ENCODE peak calls at places on chromosomes 6 and 20, in five cellular contexts. One of them, this sample, is unnamed.
A peak's percentile ranks its signal among the peaks of the same experiment; 100 is the strongest.

GRCh38 chr6:1227935-1228753 is 83.8 kb upstream of the FOXQ1 start:
- DNase-seq in HepG2: peak; percentile 99
- DNase-seq in A549: no peak
- DNase-seq in GM12878: no peak
- DNase-seq in K562: no peak
- DNase-seq in this sample: no peak

GRCh38 chr6:139443226-139444112 is 69.0 kb upstream of the CITED2 start:
- DNase-seq in K562: no peak
- DNase-seq in GM12878: no peak
- DNase-seq in HepG2: no peak
- DNase-seq in A549: no peak
- DNase-seq in this sample: no peak

GRCh38 chr20:31987744-31988143 is 19.8 kb downstream of the XKR7 start:
- DNase-seq in GM12878: no peak
- DNase-seq in K562: no peak
- DNase-seq in HepG2: peak; percentile 45
- DNase-seq in A549: peak; percentile 36
- DNase-seq in this sample: no peak

GRCh38 chr20:59830107-59831023 is 103.1 kb downstream of the SYCP2 start:
- DNase-seq in HepG2: no peak
- DNase-seq in GM12878: no peak
- DNase-seq in K562: no peak
- DNase-seq in A549: no peak
- DNase-seq in this sample: no peak

GRCh38 chr20:63381781-63382431 is 20.8 kb upstream of the CHRNA4 start:
- DNase-seq in A549: peak; percentile 59
- DNase-seq in GM12878: no peak
- DNase-seq in HepG2: no peak
- DNase-seq in K562: peak; percentile 77
- DNase-seq in this sample: peak; percentile 79

GRCh38 chr20:56391596-56392281 is at the start of gene AURKA:
- DNase-seq in HepG2: peak; percentile 24
- DNase-seq in K562: no peak
- DNase-seq in A549: no peak
- DNase-seq in GM12878: no peak
- DNase-seq in this sample: no peak

GRCh38 chr6:30612687-30613248 is 4.3 kb downstream of the PPP1R10 start:
- DNase-seq in GM12878: no peak
- DNase-seq in A549: no peak
- DNase-seq in K562: no peak
- DNase-seq in HepG2: no peak
- DNase-seq in this sample: no peak

GRCh38 chr20:11271319-11271718 is 597.5 kb upstream of the JAG1 start:
- DNase-seq in K562: no peak
- DNase-seq in HepG2: peak; percentile 30
- DNase-seq in GM12878: no peak
- DNase-seq in A549: peak; percentile 44
- DNase-seq in this sample: peak; percentile 76

GRCh38 chr6:147709396-147710272 is 201.1 kb downstream of the SAMD5 start:
- DNase-seq in A549: no peak
- DNase-seq in K562: peak; percentile 45
- DNase-seq in HepG2: peak; percentile 7
- DNase-seq in GM12878: no peak
- DNase-seq in this sample: no peak

GRCh38 chr6:35496036-35496850 is 636 bp downstream of the TEAD3 start:
- DNase-seq in GM12878: no peak
- DNase-seq in A549: peak; percentile 43
- DNase-seq in K562: peak; percentile 80
- DNase-seq in HepG2: peak; percentile 43
- DNase-seq in this sample: peak; percentile 51

GRCh38 chr6:37759221-37760154 is 60.0 kb upstream of the ZFAND3 start:
- DNase-seq in HepG2: peak; percentile 25
- DNase-seq in A549: no peak
- DNase-seq in K562: no peak
- DNase-seq in GM12878: no peak
- DNase-seq in this sample: no peak

GRCh38 chr6:19838442-19839236 is 1.5 kb downstream of the ID4 start:
- DNase-seq in K562: no peak
- DNase-seq in HepG2: peak; percentile 95
- DNase-seq in A549: peak; percentile 4
- DNase-seq in GM12878: no peak
- DNase-seq in this sample: peak; percentile 73

GRCh38 chr6:125906158-125906998 is 50.2 kb upstream of the HINT3 start:
- DNase-seq in GM12878: no peak
- DNase-seq in HepG2: peak; percentile 58
- DNase-seq in A549: peak; percentile 25
- DNase-seq in K562: peak; percentile 80
- DNase-seq in this sample: peak; percentile 80

GRCh38 chr6:145015739-145016558 is 719.4 kb downstream of the EPM2A start:
- DNase-seq in GM12878: peak; percentile 11
- DNase-seq in HepG2: no peak
- DNase-seq in K562: no peak
- DNase-seq in A549: peak; percentile 33
- DNase-seq in this sample: no peak
- TF ChIP-seq ESRRA in GM12878: no peak
- TF ChIP-seq ESRRA in HepG2: no peak
- TF ChIP-seq ESRRA in K562: no peak
- TF ChIP-seq ESRRA in A549: no peak
- TF ChIP-seq ESRRA in this sample: no peak

DNA sequence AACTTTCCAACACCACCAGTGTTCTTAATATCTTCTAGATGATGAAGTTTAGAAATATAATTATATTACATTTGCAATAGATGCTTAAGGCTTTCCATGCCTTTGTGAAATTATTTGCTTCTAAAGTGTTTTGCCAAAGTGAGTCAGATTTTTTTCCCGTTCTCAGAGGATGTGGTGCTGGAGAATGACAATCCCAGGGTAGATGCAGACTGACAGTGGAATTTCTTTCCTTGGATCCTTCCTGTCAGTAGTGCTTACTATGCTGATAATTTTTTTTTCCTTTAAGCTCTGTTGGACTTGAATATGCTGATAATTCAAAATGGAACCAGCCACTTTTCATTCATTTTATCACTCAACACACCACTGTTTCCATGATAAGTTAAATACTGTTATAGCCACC is 59.9 kb upstream of the SOX4 start:
- DNase-seq in A549: no peak
- DNase-seq in HepG2: no peak
- DNase-seq in GM12878: no peak
- DNase-seq in K562: no peak
- DNase-seq in this sample: no peak
- TF ChIP-seq ESRRA in A549: no peak
- TF ChIP-seq ESRRA in HepG2: no peak
- TF ChIP-seq ESRRA in GM12878: no peak
- TF ChIP-seq ESRRA in K562: no peak
- TF ChIP-seq ESRRA in this sample: no peak

DNA sequence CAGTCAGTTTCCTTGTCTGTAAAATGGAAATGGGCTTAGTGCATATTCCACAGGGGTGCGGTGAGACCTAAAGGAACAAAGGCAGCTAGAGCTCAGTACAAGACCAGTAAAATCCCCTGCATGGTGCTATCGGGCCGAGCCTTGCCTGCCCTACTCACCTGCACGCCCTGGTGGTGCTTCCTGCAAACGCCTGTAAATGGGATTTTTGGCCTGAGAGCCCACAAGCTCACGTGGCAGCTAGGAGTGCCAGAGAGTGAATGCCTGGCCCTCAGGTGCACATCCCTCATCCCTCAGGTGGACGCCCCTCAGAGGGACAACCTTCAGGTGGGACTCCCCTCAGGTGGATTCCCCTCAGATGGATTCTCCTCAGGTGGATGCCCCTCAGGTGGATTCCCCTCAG is 48.0 kb upstream of the VSX1 start:
- DNase-seq in A549: no peak
- DNase-seq in HepG2: no peak
- DNase-seq in GM12878: no peak
- DNase-seq in K562: no peak
- DNase-seq in this sample: no peak
- TF ChIP-seq ESRRA in A549: no peak
- TF ChIP-seq ESRRA in HepG2: no peak
- TF ChIP-seq ESRRA in GM12878: no peak
- TF ChIP-seq ESRRA in K562: no peak
- TF ChIP-seq ESRRA in this sample: no peak

DNA sequence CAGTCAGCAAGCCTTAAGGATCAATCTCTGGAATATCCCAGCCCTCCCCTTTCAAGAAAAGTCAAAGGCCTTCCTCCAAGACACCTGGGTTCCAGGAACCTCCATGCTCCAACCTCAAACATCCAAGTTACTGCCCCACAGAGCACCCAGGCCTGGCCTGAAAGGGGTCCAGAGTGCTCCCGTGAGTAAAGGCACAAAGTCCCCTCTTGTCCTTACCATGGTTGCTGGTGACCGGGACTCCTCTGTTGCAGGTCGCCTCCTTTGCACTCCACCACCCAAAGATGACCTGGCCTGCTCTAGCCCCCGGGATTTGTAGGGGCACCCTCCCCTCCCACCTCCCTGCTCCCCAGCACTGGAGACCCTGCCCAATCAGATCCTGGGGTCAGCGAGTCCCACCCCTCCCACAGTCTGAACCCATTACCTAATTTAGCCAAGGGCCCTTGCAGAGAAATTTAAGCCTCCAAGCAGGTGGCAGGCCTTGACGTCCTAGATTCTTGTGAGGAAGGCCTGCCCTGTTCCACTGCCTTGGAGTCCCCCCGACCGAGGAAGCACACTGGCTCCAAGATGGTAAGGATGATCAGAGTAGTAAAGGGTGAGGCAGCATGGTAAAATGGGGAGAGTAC is at the start of gene TNNC2:
- DNase-seq in A549: no peak
- DNase-seq in HepG2: peak; percentile 48
- DNase-seq in GM12878: no peak
- DNase-seq in K562: no peak
- DNase-seq in this sample: no peak
- TF ChIP-seq ESRRA in A549: no peak
- TF ChIP-seq ESRRA in HepG2: peak; percentile 51
- TF ChIP-seq ESRRA in GM12878: no peak
- TF ChIP-seq ESRRA in K562: no peak
- TF ChIP-seq ESRRA in this sample: no peak

GRCh38 chr6:85464722-85465150 is 14.9 kb downstream of the NT5E start:
- DNase-seq in HepG2: no peak
- DNase-seq in K562: no peak
- DNase-seq in A549: peak; percentile 36
- DNase-seq in GM12878: no peak
- DNase-seq in this sample: no peak
- TF ChIP-seq ESRRA in HepG2: no peak
- TF ChIP-seq ESRRA in K562: no peak
- TF ChIP-seq ESRRA in A549: no peak
- TF ChIP-seq ESRRA in GM12878: no peak
- TF ChIP-seq ESRRA in this sample: no peak

DNA sequence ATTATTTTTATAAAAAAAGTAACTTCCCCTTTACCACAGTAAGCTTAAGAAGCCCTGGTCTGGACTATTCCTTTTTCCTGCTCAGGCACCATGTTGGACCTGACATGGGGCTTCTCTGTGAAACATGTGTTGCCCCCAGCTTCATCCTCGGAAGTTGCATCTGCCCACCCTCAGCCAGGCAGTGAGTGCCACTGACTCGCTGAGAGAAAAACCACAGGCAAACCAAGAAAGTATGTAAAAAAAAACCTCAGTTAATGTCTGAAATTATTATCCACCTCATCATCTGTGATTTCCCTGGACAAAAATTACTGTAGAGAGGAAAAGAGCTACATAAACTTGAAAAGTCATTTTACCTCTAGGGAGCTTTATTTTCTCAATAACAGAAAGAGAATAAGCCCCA is 109.9 kb upstream of the MCHR2 start:
- DNase-seq in HepG2: no peak
- DNase-seq in GM12878: no peak
- DNase-seq in K562: no peak
- DNase-seq in A549: no peak
- DNase-seq in this sample: no peak
- TF ChIP-seq ESRRA in HepG2: no peak
- TF ChIP-seq ESRRA in GM12878: no peak
- TF ChIP-seq ESRRA in K562: no peak
- TF ChIP-seq ESRRA in A549: no peak
- TF ChIP-seq ESRRA in this sample: no peak

GRCh38 chr20:61929561-61929960 is 136.1 kb downstream of the TAF4 start:
- DNase-seq in HepG2: no peak
- DNase-seq in A549: no peak
- DNase-seq in K562: no peak
- DNase-seq in GM12878: no peak
- DNase-seq in this sample: no peak
- TF ChIP-seq ESRRA in HepG2: no peak
- TF ChIP-seq ESRRA in A549: no peak
- TF ChIP-seq ESRRA in K562: no peak
- TF ChIP-seq ESRRA in GM12878: no peak
- TF ChIP-seq ESRRA in this sample: no peak

DNA sequence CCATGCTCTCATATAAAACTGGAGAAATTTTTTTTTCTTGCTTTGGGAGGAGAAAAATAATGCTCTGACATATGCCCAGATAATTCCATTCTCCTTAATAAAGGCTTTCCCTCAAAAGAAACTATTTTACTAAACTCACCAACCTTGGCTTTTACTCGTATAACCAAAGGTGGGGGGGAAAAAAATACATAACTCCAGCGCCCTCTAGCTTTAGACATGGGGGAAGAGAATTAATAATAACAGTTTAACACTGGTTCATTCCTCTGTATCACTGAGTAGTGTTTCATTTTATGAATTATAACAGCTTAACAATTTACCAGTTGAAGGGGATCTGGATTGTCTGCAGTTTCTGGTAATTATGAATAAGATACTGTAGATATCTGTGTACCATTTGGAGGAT is 1226.1 kb downstream of the GRIK2 start:
- DNase-seq in HepG2: peak; percentile 2
- DNase-seq in A549: no peak
- DNase-seq in K562: no peak
- DNase-seq in GM12878: no peak
- DNase-seq in this sample: no peak
- TF ChIP-seq ESRRA in HepG2: no peak
- TF ChIP-seq ESRRA in A549: no peak
- TF ChIP-seq ESRRA in K562: no peak
- TF ChIP-seq ESRRA in GM12878: no peak
- TF ChIP-seq ESRRA in this sample: no peak

DNA sequence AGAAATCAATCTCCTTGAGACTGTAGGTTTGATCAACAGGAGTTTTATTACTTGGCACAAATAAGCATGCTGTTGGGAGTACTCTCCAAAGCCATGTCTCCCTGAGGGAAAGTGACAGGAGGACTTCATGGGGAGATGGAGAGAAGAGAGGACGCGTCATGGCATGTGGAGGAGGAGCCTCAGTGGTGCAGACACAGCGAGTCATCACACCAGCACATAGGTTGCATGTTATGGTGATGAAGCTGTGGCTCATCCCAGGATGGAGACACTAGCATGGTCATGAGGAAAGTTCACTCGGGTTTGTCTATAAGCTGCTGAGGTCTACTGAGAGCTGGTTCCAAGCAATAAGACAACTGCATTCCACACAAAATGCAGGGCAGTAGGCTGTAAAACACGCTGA is 13.2 kb upstream of the SSTR4 start:
- DNase-seq in K562: no peak
- DNase-seq in GM12878: no peak
- DNase-seq in HepG2: no peak
- DNase-seq in A549: no peak
- DNase-seq in this sample: no peak
- TF ChIP-seq ESRRA in K562: no peak
- TF ChIP-seq ESRRA in GM12878: no peak
- TF ChIP-seq ESRRA in HepG2: no peak
- TF ChIP-seq ESRRA in A549: no peak
- TF ChIP-seq ESRRA in this sample: no peak